ENCODE peak calls at places on chromosomes 13 and 19, in nine cellular contexts. H is HCT116, T is suprapubic skin, O is mesendoderm, W is neuronal stem cell, N is OCI-LY7, E is right lobe of liver, X is tibial artery, A is A673. S is an unnamed sample. For H3K36me3, the result is how much of the 10 kb centered on the place peaks cover.

GRCh38 chr13:23321534-23322241 is 111.8 kb downstream of the SACS start:
- DNase-seq in N (no peak), H (peak), A (no peak), O (no peak), T (peak), W (no peak), X (peak), E (no peak), S (peak)

GRCh38 chr19:42175952-42176648 is 41.4 kb downstream of the DEDD2 start:
- DNase-seq in E (no peak), H (no peak), X (no peak), O (peak), W (no peak), A (no peak), N (no peak), T (no peak), S (peak)

GRCh38 chr19:41320185-41320518 is 10.2 kb downstream of the CCDC97 start:
- DNase-seq in H (no peak), O (no peak), W (no peak), T (no peak), X (no peak), A (no peak), N (no peak), E (peak), S (no peak)

GRCh38 chr13:82560889-82561288 is 1321.4 kb downstream of the SLITRK1 start:
- DNase-seq in T (no peak), E (no peak), W (no peak), H (no peak), X (no peak), O (no peak), A (no peak), N (no peak), S (no peak)

GRCh38 chr13:40164137-40164536 is 502.3 kb downstream of the FOXO1 start:
- DNase-seq in X (no peak), N (no peak), T (no peak), A (no peak), O (no peak), W (no peak), E (no peak), H (no peak), S (peak)

GRCh38 chr19:58558623-58559274 is 338 bp upstream of the UBE2M start:
- DNase-seq in H (peak), X (peak), W (peak), T (peak), O (peak), A (peak), N (peak), E (peak), S (peak)

GRCh38 chr19:8304841-8305621 is 3.1 kb downstream of the CD320 start:
- DNase-seq in H (peak), W (peak), T (peak), N (peak), X (peak), A (peak), O (peak), E (peak), S (no peak)

GRCh38 chr13:49976314-49977258 is 20.3 kb upstream of the TRIM13 start:
- DNase-seq in H (peak), A (peak), N (peak), O (peak), X (peak), T (peak), W (peak), E (peak), S (peak)

GRCh38 chr19:741506-742131 is 9.3 kb upstream of the MISP start:
- DNase-seq in X (no peak), N (peak), T (no peak), A (peak), H (no peak), O (peak), W (no peak), E (no peak), S (no peak)

GRCh38 chr13:28463481-28463880 is 31.4 kb downstream of the FLT1 start:
- DNase-seq in T (no peak), W (no peak), O (no peak), E (no peak), H (no peak), N (no peak), X (no peak), A (no peak), S (no peak)

GRCh38 chr19:800360-801029 is 3.2 kb downstream of the PTBP1 start:
- DNase-seq in A (no peak), E (peak), W (no peak), H (no peak), X (no peak), N (no peak), O (no peak), T (no peak), S (no peak)

GRCh38 chr19:40223135-40223822 is 3.2 kb downstream of the CCNP start:
- DNase-seq in A (no peak), N (no peak), X (no peak), O (peak), H (no peak), W (no peak), E (no peak), T (no peak), S (no peak)

GRCh38 chr19:29667941-29668340 is 2.7 kb downstream of the PLEKHF1 start:
- DNase-seq in N (peak), H (no peak), O (no peak), T (no peak), E (no peak), X (peak), A (no peak), W (no peak), S (no peak)

GRCh38 chr13:95195146-95195545 is 106.1 kb downstream of the ABCC4 start:
- DNase-seq in W (no peak), X (no peak), H (no peak), E (no peak), N (no peak), A (peak), T (no peak), O (no peak), S (no peak)

GRCh38 chr19:33063356-33064116 is 1.2 kb downstream of the RHPN2 start:
- DNase-seq in O (no peak), N (peak), T (no peak), X (no peak), H (no peak), W (peak), A (peak), E (peak), S (no peak)

GRCh38 chr13:46529509-46529908 is 23.5 kb upstream of the LRCH1 start:
- DNase-seq in X (no peak), E (no peak), A (no peak), N (no peak), T (no peak), H (no peak), O (no peak), W (no peak), S (no peak)

GRCh38 chr19:38656171-38656981 is 8.9 kb downstream of the ACTN4 start:
- DNase-seq in W (no peak), N (no peak), E (no peak), H (no peak), T (no peak), A (peak), O (no peak), X (no peak), S (no peak)

GRCh38 chr13:88919970-88920628 is 1248.9 kb downstream of the SLITRK5 start:
- DNase-seq in A (no peak), W (no peak), T (no peak), N (no peak), E (no peak), O (no peak), H (no peak), X (no peak), S (no peak)

GRCh38 chr19:19386373-19386869 is 19.1 kb upstream of the GATAD2A start:
- DNase-seq in X (no peak), O (no peak), H (no peak), E (no peak), A (no peak), N (no peak), W (no peak), T (no peak), S (no peak)

GRCh38 chr19:19385131-19385899 is 20.2 kb upstream of the GATAD2A start:
- DNase-seq in X (peak), H (peak), A (peak), T (peak), W (peak), N (peak), E (peak), O (peak), S (peak)

GRCh38 chr19:19385900-19386339 is 19.6 kb upstream of the GATAD2A start:
- DNase-seq in T (peak), W (no peak), E (no peak), N (peak), O (peak), H (no peak), X (no peak), A (no peak), S (peak)

GRCh38 chr19:19387108-19387507 is 18.4 kb upstream of the GATAD2A start:
- DNase-seq in T (no peak), W (no peak), X (no peak), N (no peak), H (no peak), E (no peak), A (no peak), O (no peak), S (no peak)

GRCh38 chr19:19388568-19389555 is 16.6 kb upstream of the GATAD2A start:
- DNase-seq in N (no peak), H (no peak), E (no peak), A (no peak), W (no peak), O (peak), T (no peak), X (no peak), S (no peak)
- H3K27ac ChIP-seq in N (no peak), H (no peak), E (peak), A (peak), W (no peak), O (no peak), T (peak), X (peak), S (no peak)

GRCh38 chr13:52033039-52033438 is 8.5 kb downstream of the UTP14C start:
- DNase-seq in X (no peak), H (no peak), N (no peak), O (no peak), T (no peak), W (no peak), E (no peak), A (no peak), S (no peak)
- H3K36me3 ChIP-seq in X (under half), H (under half), N (under half), O (under half), T (under half), W (under half), E (under half), A (under half), S (under half)

DNA sequence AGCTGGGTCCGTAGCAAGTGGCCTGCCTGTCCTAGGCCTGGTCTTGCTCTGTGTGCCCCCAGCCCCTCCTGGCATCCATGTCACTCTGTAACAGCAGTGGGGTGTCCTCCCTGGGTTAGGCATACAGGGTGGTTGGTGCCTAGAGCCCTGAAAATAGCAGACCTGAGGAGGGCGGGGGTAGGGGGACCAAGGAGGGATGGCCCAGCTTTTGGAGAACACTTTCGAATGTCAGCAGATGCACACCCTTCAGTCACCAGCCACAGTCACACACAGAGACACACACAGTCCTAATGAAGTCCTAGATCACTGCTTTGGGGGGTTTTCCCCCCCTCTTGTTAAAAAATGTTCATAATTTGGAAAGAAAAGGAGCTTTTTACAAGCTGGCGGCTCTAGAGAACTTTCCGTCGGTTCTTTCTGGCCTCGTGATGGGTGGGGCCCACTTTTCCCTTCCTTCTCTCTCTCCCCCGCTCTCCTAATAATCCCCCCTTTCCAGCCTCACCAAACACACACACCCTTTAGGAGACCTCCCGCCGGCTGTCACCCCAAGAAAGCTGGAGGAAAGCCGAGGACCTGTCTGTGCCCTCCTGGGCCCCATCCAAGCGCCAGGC is 47.9 kb downstream of the LYL1 start:
- DNase-seq in N (no peak), X (no peak), H (no peak), O (no peak), A (no peak), W (no peak), T (no peak), E (no peak), S (peak)
- H3K27ac ChIP-seq in N (no peak), X (peak), H (peak), O (no peak), A (peak), W (no peak), T (peak), E (peak), S (peak)

DNA sequence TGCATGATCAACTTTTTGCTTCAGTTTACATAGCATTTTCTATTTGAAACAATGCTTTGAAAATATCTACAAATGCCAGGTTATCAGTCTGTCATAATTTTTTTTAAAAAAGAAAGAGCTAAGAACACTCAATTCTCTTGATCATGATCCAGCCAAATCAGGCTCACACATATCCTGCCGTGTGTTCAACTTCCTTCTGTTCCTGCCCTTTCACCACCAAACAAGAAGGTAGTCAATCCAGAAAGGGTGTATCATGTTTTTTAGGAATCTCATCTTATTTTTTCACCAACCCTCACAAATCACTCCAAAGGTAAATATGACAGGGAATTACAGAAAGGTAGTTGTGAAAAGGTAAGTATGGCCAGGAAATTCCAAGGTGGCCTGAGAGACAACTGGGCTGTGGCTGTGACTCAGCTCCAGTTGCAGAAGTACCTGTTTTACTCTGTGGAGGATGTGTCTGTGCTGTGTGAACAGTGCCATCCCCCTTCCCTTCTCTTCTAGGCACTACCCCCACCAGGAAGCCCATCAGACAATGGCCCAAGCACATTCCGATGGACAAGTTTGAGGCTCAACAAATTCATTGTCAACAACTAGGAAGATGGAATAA is 138.8 kb upstream of the GJB6 start:
- DNase-seq in W (no peak), N (no peak), A (no peak), E (no peak), O (peak), T (no peak), X (no peak), H (no peak), S (no peak)
- H3K36me3 ChIP-seq in W (under half), N (under half), A (under half), E (under half), O (under half), T (under half), X (under half), H (under half), S (under half)

GRCh38 chr19:2049741-2050348 is 1.2 kb downstream of the MKNK2 start:
- DNase-seq in H (no peak), X (peak), W (no peak), T (peak), O (peak), A (peak), E (peak), N (peak), S (peak)

GRCh38 chr19:2050349-2050990 is 574 bp downstream of the MKNK2 start:
- DNase-seq in W (no peak), A (no peak), O (no peak), E (no peak), H (no peak), N (no peak), T (peak), X (no peak), S (peak)

GRCh38 chr19:2050991-2051770 is at the start of gene MKNK2:
- DNase-seq in A (peak), O (peak), W (peak), N (peak), T (peak), X (peak), H (no peak), E (peak), S (peak)

GRCh38 chr19:2053601-2054389 is 2.8 kb upstream of the MKNK2 start:
- DNase-seq in H (no peak), E (peak), N (no peak), A (no peak), X (peak), O (no peak), T (peak), W (no peak), S (no peak)

GRCh38 chr19:2051771-2052704 is 994 bp upstream of the MKNK2 start:
- DNase-seq in X (no peak), O (no peak), E (peak), T (peak), H (no peak), N (peak), W (no peak), A (no peak), S (no peak)
- H3K27ac ChIP-seq in X (peak), O (no peak), E (peak), T (peak), H (peak), N (peak), W (no peak), A (peak), S (peak)

GRCh38 chr19:13814550-13814949 is 19.3 kb downstream of the ZSWIM4 start:
- DNase-seq in W (no peak), A (no peak), E (no peak), O (no peak), T (no peak), H (no peak), N (no peak), X (no peak), S (no peak)
- H3K36me3 ChIP-seq in W (under half), A (under half), E (under half), O (under half), T (under half), H (under half), N (under half), X (under half), S (under half)

GRCh38 chr13:43316997-43317396 is 293.6 kb downstream of the DNAJC15 start:
- DNase-seq in X (no peak), O (peak), H (no peak), A (peak), N (no peak), T (no peak), E (peak), W (no peak), S (peak)

GRCh38 chr13:43325636-43326035 is 302.2 kb downstream of the DNAJC15 start:
- DNase-seq in X (no peak), E (no peak), W (no peak), A (no peak), O (no peak), H (no peak), T (no peak), N (no peak), S (no peak)

GRCh38 chr13:43319617-43320444 is 296.4 kb downstream of the DNAJC15 start:
- DNase-seq in A (no peak), X (no peak), N (no peak), T (no peak), E (peak), O (peak), H (no peak), W (no peak), S (no peak)
- H3K27ac ChIP-seq in A (no peak), X (no peak), N (no peak), T (no peak), E (no peak), O (peak), H (no peak), W (peak), S (no peak)

S was measured in SJSA1.